ENCODE peak calls at places on chromosomes 7 and 10, in nine cellular contexts. Y is epithelial cell of esophagus, T is HepG2, A is astrocyte of the spinal cord, C is HL-60, B is Calu3, V is heart right ventricle, S is AG09309, G is colonic mucosa. Z is an unnamed sample.

GRCh38 chr10:17029581-17030271 is 99.9 kb downstream of the CUBN start:
- DNase-seq in Y (peak), T (peak), A (peak), C (peak), B (peak), V (peak), S (no peak), G (peak), Z (no peak)

GRCh38 chr10:96618648-96619047 is 31.8 kb upstream of the TM9SF3 start:
- DNase-seq in Y (no peak), T (no peak), A (peak), C (no peak), B (no peak), V (peak), S (no peak), G (peak), Z (no peak)

GRCh38 chr7:87140271-87140748 is 11.9 kb upstream of the DMTF1 start:
- DNase-seq in Y (peak), T (peak), A (no peak), C (no peak), B (no peak), V (no peak), S (no peak), G (peak), Z (no peak)

GRCh38 chr7:27605689-27606269 is 56.9 kb downstream of the HIBADH start:
- DNase-seq in Y (peak), T (peak), A (peak), C (no peak), B (peak), V (no peak), S (peak), G (no peak), Z (no peak)

GRCh38 chr7:151415375-151416112 is 5.7 kb upstream of the WDR86 start:
- DNase-seq in Y (peak), T (peak), A (no peak), C (peak), B (no peak), V (no peak), S (peak), G (no peak), Z (no peak)

GRCh38 chr7:26356266-26356665 is 64.6 kb downstream of the SNX10 start:
- DNase-seq in Y (no peak), T (no peak), A (no peak), C (no peak), B (no peak), V (no peak), S (no peak), G (no peak), Z (no peak)

GRCh38 chr10:63064706-63065105 is 68.4 kb upstream of the NRBF2 start:
- DNase-seq in Y (peak), T (no peak), A (no peak), C (no peak), B (no peak), V (no peak), S (no peak), G (no peak), Z (no peak)

GRCh38 chr10:21638681-21639080 is 104.6 kb downstream of the MLLT10 start:
- DNase-seq in Y (no peak), T (no peak), A (no peak), C (no peak), B (no peak), V (no peak), S (no peak), G (no peak), Z (no peak)

GRCh38 chr10:5442056-5442989 is 30.0 kb downstream of the NET1 start:
- DNase-seq in Y (peak), T (peak), A (peak), C (no peak), B (peak), V (no peak), S (no peak), G (peak), Z (no peak)

GRCh38 chr7:36964297-36964696 is 240.0 kb upstream of the AOAH start:
- DNase-seq in Y (no peak), T (no peak), A (no peak), C (no peak), B (no peak), V (no peak), S (no peak), G (no peak), Z (no peak)

GRCh38 chr7:157003445-157004049 is 6.9 kb downstream of the MNX1 start:
- DNase-seq in Y (no peak), T (no peak), A (no peak), C (no peak), B (no peak), V (no peak), S (no peak), G (peak), Z (no peak)

GRCh38 chr7:46283852-46284251 is 362.8 kb upstream of the IGFBP3 start:
- DNase-seq in Y (no peak), T (no peak), A (no peak), C (no peak), B (no peak), V (peak), S (no peak), G (no peak), Z (no peak)

GRCh38 chr10:47412869-47413268 is 28.8 kb upstream of the ZNF488 start:
- DNase-seq in Y (no peak), T (peak), A (no peak), C (no peak), B (no peak), V (no peak), S (no peak), G (no peak), Z (no peak)

GRCh38 chr7:138032186-138032585 is 30.3 kb upstream of the CREB3L2 start:
- DNase-seq in Y (no peak), T (no peak), A (no peak), C (no peak), B (no peak), V (no peak), S (no peak), G (no peak), Z (no peak)

GRCh38 chr10:114045071-114045737 is 1.5 kb downstream of the ADRB1 start:
- DNase-seq in Y (peak), T (no peak), A (no peak), C (no peak), B (peak), V (peak), S (no peak), G (peak), Z (peak)

GRCh38 chr7:128827971-128828711 is 2.1 kb upstream of the FLNC start:
- DNase-seq in Y (peak), T (peak), A (peak), C (no peak), B (no peak), V (peak), S (no peak), G (no peak), Z (no peak)

GRCh38 chr10:63586048-63586447 is 64.8 kb downstream of the REEP3 start:
- DNase-seq in Y (peak), T (no peak), A (no peak), C (no peak), B (no peak), V (no peak), S (no peak), G (no peak), Z (no peak)

GRCh38 chr10:129525408-129525807 is 58.4 kb downstream of the MGMT start:
- DNase-seq in Y (peak), T (no peak), A (peak), C (no peak), B (no peak), V (no peak), S (peak), G (no peak), Z (no peak)

GRCh38 chr10:14244801-14245211 is 85.9 kb downstream of the FRMD4A start:
- DNase-seq in Y (peak), T (no peak), A (peak), C (no peak), B (no peak), V (no peak), S (no peak), G (no peak), Z (no peak)

GRCh38 chr10:63319231-63319630 is 146.5 kb downstream of the JMJD1C start:
- DNase-seq in Y (no peak), T (no peak), A (no peak), C (no peak), B (no peak), V (no peak), S (no peak), G (no peak), Z (no peak)

GRCh38 chr7:142739927-142740492 is 9.3 kb upstream of the PRSS1 start:
- DNase-seq in Y (no peak), T (no peak), A (no peak), C (no peak), B (no peak), V (no peak), S (no peak), G (no peak), Z (no peak)

GRCh38 chr7:15306286-15306685 is 255.5 kb downstream of the AGMO start:
- DNase-seq in Y (no peak), T (no peak), A (no peak), C (no peak), B (no peak), V (no peak), S (no peak), G (no peak), Z (no peak)

GRCh38 chr7:128911441-128912031 is 1.0 kb upstream of the KCP start:
- DNase-seq in Y (no peak), T (no peak), A (no peak), C (no peak), B (no peak), V (no peak), S (no peak), G (peak), Z (no peak)

GRCh38 chr10:97731346-97732051 is 5.4 kb upstream of the ZFYVE27 start:
- DNase-seq in Y (peak), T (peak), A (peak), C (peak), B (peak), V (no peak), S (no peak), G (peak), Z (no peak)

GRCh38 chr7:102450242-102450641 is 14.4 kb downstream of the ALKBH4 start:
- DNase-seq in Y (peak), T (no peak), A (no peak), C (peak), B (peak), V (no peak), S (no peak), G (no peak), Z (no peak)

GRCh38 chr10:110915035-110915434 is 3.9 kb downstream of the BBIP1 start:
- DNase-seq in Y (no peak), T (no peak), A (no peak), C (no peak), B (no peak), V (no peak), S (no peak), G (no peak), Z (no peak)

GRCh38 chr7:44972562-44972961 is 6.3 kb downstream of the MYO1G start:
- DNase-seq in Y (no peak), T (no peak), A (no peak), C (no peak), B (no peak), V (no peak), S (no peak), G (no peak), Z (no peak)

GRCh38 chr10:97028126-97028831 is 157.5 kb downstream of the SLIT1 start:
- DNase-seq in Y (peak), T (no peak), A (peak), C (no peak), B (no peak), V (no peak), S (peak), G (no peak), Z (no peak)

GRCh38 chr10:91976324-91977051 is 52.9 kb downstream of the BTAF1 start:
- DNase-seq in Y (no peak), T (no peak), A (no peak), C (no peak), B (no peak), V (no peak), S (no peak), G (no peak), Z (no peak)

GRCh38 chr7:148524479-148525173 is 65.9 kb upstream of the C7orf33 start:
- DNase-seq in Y (no peak), T (no peak), A (no peak), C (no peak), B (no peak), V (no peak), S (no peak), G (no peak), Z (no peak)

GRCh38 chr7:27697861-27698430 is 35.3 kb upstream of the HIBADH start:
- DNase-seq in Y (peak), T (peak), A (no peak), C (peak), B (peak), V (no peak), S (no peak), G (peak), Z (no peak)

GRCh38 chr10:30215131-30215530 is 133.9 kb downstream of the MTPAP start:
- DNase-seq in Y (no peak), T (no peak), A (peak), C (no peak), B (no peak), V (no peak), S (no peak), G (no peak), Z (no peak)

GRCh38 chr7:151088856-151089699 is 2.8 kb downstream of the AGAP3 start:
- DNase-seq in Y (peak), T (peak), A (peak), C (peak), B (no peak), V (peak), S (no peak), G (peak), Z (no peak)

GRCh38 chr10:17062493-17063487 is 66.8 kb downstream of the CUBN start:
- DNase-seq in Y (peak), T (peak), A (peak), C (no peak), B (peak), V (peak), S (no peak), G (no peak), Z (no peak)

GRCh38 chr7:48414005-48414732 is 242.9 kb downstream of the ABCA13 start:
- DNase-seq in Y (peak), T (no peak), A (no peak), C (no peak), B (no peak), V (no peak), S (no peak), G (no peak), Z (no peak)

GRCh38 chr7:79778786-79779382 is 325.4 kb upstream of the MAGI2 start:
- DNase-seq in Y (peak), T (no peak), A (peak), C (peak), B (no peak), V (no peak), S (peak), G (no peak), Z (no peak)

GRCh38 chr7:151877911-151878835 is 1.3 kb upstream of the PRKAG2 start:
- DNase-seq in Y (no peak), T (no peak), A (no peak), C (no peak), B (no peak), V (no peak), S (no peak), G (peak), Z (no peak)

GRCh38 chr10:69349542-69349888 is 67.2 kb downstream of the TACR2 start:
- DNase-seq in Y (no peak), T (no peak), A (no peak), C (no peak), B (no peak), V (no peak), S (no peak), G (no peak), Z (no peak)

DNA sequence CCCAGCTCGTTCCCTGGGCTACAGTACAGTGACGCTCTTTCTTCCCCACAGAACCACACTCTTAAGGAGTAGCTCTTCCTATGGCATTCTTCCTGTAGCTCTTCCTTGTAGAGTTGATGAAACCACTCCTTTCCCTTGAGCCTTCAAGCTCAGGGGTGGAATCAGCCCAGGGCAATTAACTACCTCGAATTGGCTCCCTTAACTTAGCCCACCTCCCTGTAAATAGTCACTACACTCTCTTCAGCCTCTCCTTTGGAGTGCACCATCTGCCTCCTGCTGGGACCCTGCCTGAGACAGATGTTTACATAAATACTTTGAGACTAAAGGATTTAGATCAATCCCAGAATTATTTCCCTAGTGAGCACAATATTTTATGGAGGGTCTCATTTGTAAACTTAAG is 537.8 kb upstream of the AUTS2 start:
- DNase-seq in Y (no peak), T (no peak), A (no peak), C (no peak), B (no peak), V (no peak), S (no peak), G (no peak), Z (no peak)
- TF ChIP-seq CTCF in Y (no peak), T (no peak), A (no peak), C (no peak), B (no peak), V (no peak), S (no peak), G (no peak), Z (no peak)

DNA sequence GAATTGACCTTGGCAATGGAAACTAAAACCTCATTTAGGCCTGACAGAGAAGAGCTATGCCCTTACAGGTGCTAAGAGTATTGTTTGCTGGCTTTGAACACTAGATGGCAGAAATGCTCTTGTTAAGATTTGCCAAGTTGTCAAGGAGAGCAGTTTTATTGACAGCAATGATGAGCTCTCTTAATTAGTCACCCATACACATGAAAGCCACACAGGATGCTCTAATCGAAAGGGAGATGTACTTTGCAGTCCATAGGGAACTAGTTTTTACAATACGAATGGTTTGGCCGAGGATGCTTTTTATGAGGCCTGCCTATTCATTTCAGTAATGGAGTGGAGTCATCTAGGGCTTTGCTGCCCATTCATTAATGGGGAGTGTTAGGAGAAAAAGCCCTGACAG is 45.4 kb upstream of the MBL2 start:
- DNase-seq in Y (peak), T (peak), A (peak), C (peak), B (peak), V (no peak), S (peak), G (no peak), Z (no peak)
- TF ChIP-seq CTCF in Y (peak), T (peak), A (peak), C (peak), B (peak), V (peak), S (peak), G (no peak), Z (no peak)

DNA sequence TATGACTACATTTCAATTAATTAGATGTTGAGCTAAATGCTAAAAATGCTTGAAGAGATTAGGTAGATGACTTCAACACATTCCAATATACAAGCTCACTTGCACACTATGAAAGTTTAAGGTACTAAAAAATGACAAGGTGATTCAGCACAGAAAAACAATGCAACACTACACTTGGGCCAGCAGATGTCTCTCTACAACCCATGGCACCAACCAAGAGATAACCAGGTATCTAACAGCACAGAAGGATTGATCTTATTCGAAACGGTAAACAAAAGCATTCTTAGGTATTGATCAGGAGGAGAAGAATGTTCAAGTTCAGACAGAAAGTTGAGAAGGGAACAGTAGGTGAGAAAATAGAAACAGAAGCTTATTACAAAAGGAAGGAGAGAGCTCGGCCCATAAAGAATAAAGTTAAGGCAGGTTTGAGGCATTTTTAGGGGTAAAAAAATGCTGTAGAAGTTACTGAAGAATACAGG is 248.2 kb upstream of the KLF14 start:
- DNase-seq in Y (peak), T (peak), A (peak), C (peak), B (no peak), V (no peak), S (no peak), G (no peak), Z (no peak)
- TF ChIP-seq CTCF in Y (peak), T (peak), A (peak), C (peak), B (peak), V (peak), S (peak), G (peak), Z (peak)

DNA sequence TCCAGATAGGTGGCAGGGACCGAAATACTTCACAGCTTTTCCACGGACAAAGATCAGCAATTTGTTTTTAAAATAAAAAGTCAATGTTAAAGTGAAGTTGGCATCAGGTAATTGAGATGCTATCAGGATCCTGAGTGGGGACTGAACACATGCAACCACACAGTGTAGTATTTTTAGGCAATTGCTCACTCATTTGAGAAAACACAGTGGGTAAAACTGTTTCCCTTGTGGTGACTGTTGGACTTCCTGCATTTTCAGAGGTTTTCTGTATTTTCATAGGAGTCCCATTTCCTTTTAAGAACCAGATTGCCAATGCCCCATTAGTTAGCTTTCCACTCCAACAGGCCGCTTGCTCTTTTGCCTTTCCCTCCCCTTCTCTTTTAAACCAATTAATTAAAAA is 159.5 kb upstream of the ZNF32 start:
- DNase-seq in Y (no peak), T (no peak), A (peak), C (no peak), B (no peak), V (no peak), S (no peak), G (no peak), Z (no peak)
- TF ChIP-seq CTCF in Y (no peak), T (no peak), A (no peak), C (no peak), B (no peak), V (no peak), S (no peak), G (no peak), Z (no peak)

GRCh38 chr7:51000956-51001355 is 218.3 kb upstream of the GRB10 start:
- DNase-seq in Y (no peak), T (no peak), A (no peak), C (no peak), B (no peak), V (no peak), S (no peak), G (no peak), Z (no peak)
- TF ChIP-seq CTCF in Y (no peak), T (no peak), A (no peak), C (no peak), B (no peak), V (no peak), S (no peak), G (no peak), Z (no peak)

DNA sequence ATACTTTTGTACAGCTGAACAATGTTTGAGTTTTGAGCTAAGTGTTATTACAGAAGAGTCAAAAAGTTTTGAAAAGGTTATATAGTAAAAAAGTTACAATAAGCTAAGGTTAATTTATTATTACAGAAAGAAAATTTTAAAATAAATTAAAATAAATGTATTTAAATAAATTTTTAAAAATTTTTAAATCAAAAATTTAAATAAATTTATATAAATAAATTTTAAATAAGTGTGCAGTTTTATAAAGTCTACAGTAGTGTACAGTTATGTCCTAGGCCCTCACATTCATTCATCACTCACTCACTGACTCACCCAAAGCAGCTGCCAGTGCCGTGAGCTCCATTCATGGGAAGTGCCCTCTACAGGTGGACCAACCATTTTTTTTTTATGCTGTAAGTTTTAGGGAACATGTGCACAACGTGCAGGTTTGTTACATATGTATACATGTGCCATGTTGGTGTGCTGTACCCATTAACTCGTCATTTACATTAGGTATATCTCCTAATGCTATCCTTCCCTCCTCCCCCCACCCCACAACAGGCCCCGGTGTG is 462.9 kb upstream of the ZMIZ1 start:
- DNase-seq in Y (peak), T (peak), A (no peak), C (no peak), B (peak), V (no peak), S (no peak), G (no peak), Z (no peak)
- TF ChIP-seq CTCF in Y (peak), T (peak), A (no peak), C (no peak), B (peak), V (no peak), S (peak), G (peak), Z (no peak)

Z was measured in mesothelial cell of epicardium.